ENCODE peak calls at places on chromosome 4, in nine cellular contexts. Z is PC-3, D is psoas muscle, X is adipocyte, S is astrocyte, J is hepatocyte, A is OCI-LY7, P is H1, H is breast epithelium. M is an unnamed sample.
A peak's percentile ranks its signal among the peaks of the same experiment; 100 is the strongest.

GRCh38 chr4:40395908-40396806 is 61.0 kb downstream of the CHRNA9 start:
- DNase-seq in D (peak; percentile 31), A (no peak), P (no peak), H (peak; percentile 84), X (peak; percentile 68), J (peak; percentile 37), Z (peak; percentile 83), S (peak; percentile 11), M (no peak)

GRCh38 chr4:77376788-77377460 is 219.9 kb downstream of the CCNG2 start:
- DNase-seq in J (no peak), S (no peak), H (no peak), A (no peak), X (no peak), P (no peak), D (no peak), Z (no peak), M (no peak)

GRCh38 chr4:139267301-139267700 is 12.7 kb downstream of the MGARP start:
- DNase-seq in S (peak; percentile 6), X (no peak), Z (peak; percentile 30), H (no peak), A (no peak), J (no peak), D (no peak), P (no peak), M (no peak)

GRCh38 chr4:6182390-6183280 is 17.7 kb downstream of the JAKMIP1 start:
- DNase-seq in A (no peak), Z (no peak), S (no peak), J (no peak), D (no peak), P (no peak), X (no peak), H (no peak), M (no peak)

GRCh38 chr4:181261279-181261678 is 981.9 kb upstream of the TENM3 start:
- DNase-seq in X (peak; percentile 51), D (no peak), Z (no peak), S (peak; percentile 34), A (peak; percentile 10), J (peak; percentile 31), H (no peak), P (no peak), M (no peak)

GRCh38 chr4:182788197-182788596 is 129.0 kb downstream of the DCTD start:
- DNase-seq in D (no peak), Z (no peak), X (no peak), A (no peak), H (no peak), S (no peak), J (no peak), P (no peak), M (no peak)

GRCh38 chr4:7938513-7939376 is 916 bp downstream of the AFAP1 start:
- DNase-seq in H (no peak), P (no peak), A (no peak), D (peak; percentile 47), J (peak; percentile 62), X (peak; percentile 74), S (peak; percentile 28), Z (no peak), M (peak; percentile 41)

GRCh38 chr4:67624939-67625338 is 66.4 kb downstream of the STAP1 start:
- DNase-seq in H (no peak), P (no peak), S (no peak), Z (no peak), D (no peak), X (no peak), A (no peak), J (no peak), M (no peak)

GRCh38 chr4:38872620-38873019 is 5.0 kb downstream of the FAM114A1 start:
- DNase-seq in D (no peak), P (no peak), Z (peak; percentile 94), J (peak; percentile 61), A (no peak), S (peak; percentile 54), H (peak; percentile 52), X (peak; percentile 52), M (no peak)

DNA sequence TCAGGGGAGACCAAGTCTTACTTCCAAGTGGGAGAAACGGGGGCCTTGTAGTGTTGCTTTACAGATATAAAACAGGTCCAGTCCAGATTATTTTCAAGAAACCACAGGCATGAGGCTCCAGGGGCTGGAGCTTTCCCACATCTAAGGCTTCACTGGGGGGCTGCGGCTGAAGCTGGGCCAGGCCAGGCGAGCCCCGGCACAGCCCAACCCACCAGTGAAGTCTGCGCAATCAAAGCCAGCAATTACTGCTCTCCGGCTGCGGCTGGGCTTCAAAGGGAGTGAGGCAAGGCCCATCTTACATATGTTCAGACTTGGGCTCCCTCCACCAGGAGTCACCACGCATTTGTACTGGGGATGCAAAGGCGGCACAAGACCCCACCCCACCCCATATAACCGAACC is 61.7 kb downstream of the HADH start:
- DNase-seq in D (no peak), Z (no peak), H (no peak), A (no peak), X (no peak), P (no peak), J (peak; percentile 33), S (no peak), M (no peak)
- H3K4me1 ChIP-seq in D (no peaks in the 10 kb centered on the region), Z (no peaks in the 10 kb centered on the region), H (no peaks in the 10 kb centered on the region), A (peaks cover 33% of the 10 kb centered on the region), X (no peaks in the 10 kb centered on the region), P (no peaks in the 10 kb centered on the region), J (peaks cover 9% of the 10 kb centered on the region), S (no peaks in the 10 kb centered on the region), M (no peaks in the 10 kb centered on the region)

GRCh38 chr4:71974681-71975080 is 57.1 kb upstream of the NPFFR2 start:
- DNase-seq in J (peak; percentile 9), S (peak; percentile 85), P (no peak), D (no peak), Z (peak; percentile 41), H (no peak), A (no peak), X (peak; percentile 73), M (no peak)

GRCh38 chr4:71980976-71981375 is 50.8 kb upstream of the NPFFR2 start:
- DNase-seq in X (no peak), D (no peak), J (no peak), A (no peak), P (no peak), H (no peak), Z (no peak), S (peak; percentile 55), M (no peak)

GRCh38 chr4:71978192-71978845 is 53.5 kb upstream of the NPFFR2 start:
- DNase-seq in H (no peak), S (no peak), J (no peak), Z (no peak), X (peak; percentile 32), A (no peak), P (no peak), D (no peak), M (no peak)
- H3K4me1 ChIP-seq in H (no peaks in the 10 kb centered on the region), S (no peaks in the 10 kb centered on the region), J (no peaks in the 10 kb centered on the region), Z (no peaks in the 10 kb centered on the region), X (no peaks in the 10 kb centered on the region), A (no peaks in the 10 kb centered on the region), P (no peaks in the 10 kb centered on the region), D (no peaks in the 10 kb centered on the region), M (no peaks in the 10 kb centered on the region)

GRCh38 chr4:147843162-147843561 is 111.3 kb downstream of the ARHGAP10 start:
- DNase-seq in S (no peak), D (no peak), X (no peak), P (no peak), J (peak; percentile 63), H (no peak), Z (peak; percentile 52), A (peak; percentile 19), M (no peak)

GRCh38 chr4:147839651-147840050 is 107.8 kb downstream of the ARHGAP10 start:
- DNase-seq in X (no peak), Z (no peak), A (no peak), H (no peak), S (no peak), P (no peak), J (no peak), D (no peak), M (no peak)

GRCh38 chr4:147839200-147839599 is 107.3 kb downstream of the ARHGAP10 start:
- DNase-seq in P (no peak), A (no peak), Z (no peak), S (no peak), X (no peak), D (no peak), J (no peak), H (no peak), M (no peak)

GRCh38 chr4:147842573-147842972 is 110.7 kb downstream of the ARHGAP10 start:
- DNase-seq in D (peak; percentile 51), X (no peak), A (no peak), Z (no peak), H (no peak), S (peak; percentile 89), J (no peak), P (no peak), M (no peak)

DNA sequence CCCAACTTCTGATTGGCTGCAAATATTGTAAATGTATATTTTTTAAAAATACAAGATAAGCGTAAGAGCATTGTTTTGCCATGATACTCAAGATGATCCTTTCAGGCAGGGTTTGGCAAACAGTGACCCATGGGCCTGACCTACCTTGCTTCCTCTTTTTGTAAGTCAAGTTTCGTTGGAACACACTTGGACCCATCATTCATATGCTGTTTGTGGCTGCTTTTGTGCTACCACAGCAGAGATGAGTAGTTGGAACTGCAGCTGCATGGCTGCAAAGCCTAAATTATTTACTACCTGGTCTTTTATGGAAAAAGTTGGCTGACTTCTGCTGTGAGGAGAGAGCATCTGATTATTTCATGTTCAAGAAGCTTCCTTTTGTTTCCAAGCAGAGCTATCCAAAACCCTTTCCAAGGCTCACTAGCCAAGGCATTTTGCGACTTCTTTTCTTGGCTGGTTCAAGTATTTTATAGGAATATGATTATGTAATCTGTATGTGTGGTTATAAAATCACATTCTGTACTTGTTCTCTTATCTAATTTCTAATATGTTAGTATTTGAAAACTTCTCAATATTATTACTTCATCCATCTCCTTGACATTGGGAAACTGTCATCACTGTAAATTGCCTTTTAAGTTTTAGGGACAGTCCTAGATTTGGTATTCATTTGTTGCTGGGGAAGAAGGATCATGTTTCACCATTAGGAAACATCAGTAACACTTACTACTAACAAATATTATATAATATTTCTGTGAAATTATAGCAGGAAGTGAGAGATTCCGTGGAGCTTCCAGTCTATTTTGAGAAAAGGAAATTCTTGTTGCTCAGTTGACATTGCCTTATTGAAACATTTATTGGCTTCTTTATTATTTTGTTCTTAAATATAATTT is 109.2 kb downstream of the ARHGAP10 start:
- DNase-seq in J (no peak), S (no peak), Z (no peak), D (no peak), A (no peak), H (no peak), X (no peak), P (no peak), M (no peak)
- H3K4me1 ChIP-seq in J (no peaks in the 10 kb centered on the region), S (peaks cover 3% of the 10 kb centered on the region), Z (no peaks in the 10 kb centered on the region), D (peaks cover 64% of the 10 kb centered on the region), A (no peaks in the 10 kb centered on the region), H (no peaks in the 10 kb centered on the region), X (peaks cover 38% of the 10 kb centered on the region), P (peaks cover 8% of the 10 kb centered on the region), M (peaks cover 35% of the 10 kb centered on the region)

DNA sequence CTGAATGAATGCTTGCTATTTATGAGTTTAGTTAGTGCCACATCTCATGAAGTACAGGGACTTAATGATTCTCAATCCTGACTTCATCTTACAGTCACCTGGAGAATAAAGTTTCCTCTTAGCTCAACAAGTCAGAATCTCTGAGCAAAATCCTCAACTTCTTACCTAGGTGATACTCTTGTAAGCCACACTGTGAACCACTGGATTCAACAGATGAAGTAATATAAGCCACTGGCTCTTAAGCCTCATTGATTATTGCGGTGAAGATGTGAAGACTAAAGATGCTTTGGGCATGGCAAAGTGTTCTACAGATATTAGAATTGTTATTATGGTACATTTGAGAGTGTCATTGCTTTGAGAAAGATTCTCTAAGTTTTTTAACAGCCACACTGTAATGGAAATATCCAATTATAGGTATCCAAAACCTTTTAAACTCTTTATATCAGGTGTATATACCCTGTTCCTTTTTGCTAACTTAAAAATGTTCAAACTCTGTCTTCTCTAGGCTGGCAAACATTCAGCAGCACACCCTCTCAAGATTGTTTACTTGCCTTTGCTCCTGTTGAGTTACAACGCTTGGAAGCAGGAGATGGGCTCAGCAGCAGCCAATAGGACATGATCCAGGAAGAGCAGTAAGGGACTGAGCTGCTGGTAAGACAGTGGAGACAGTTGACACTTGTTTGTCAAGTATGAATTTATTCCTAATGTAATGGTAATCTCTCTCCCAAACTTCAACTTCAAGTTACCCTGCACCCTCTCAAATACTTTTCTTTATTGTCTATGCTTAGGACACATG is 43.4 kb downstream of the TET2 start:
- DNase-seq in P (no peak), A (no peak), X (no peak), D (no peak), H (no peak), Z (no peak), J (no peak), S (no peak), M (no peak)
- H3K4me1 ChIP-seq in P (no peaks in the 10 kb centered on the region), A (no peaks in the 10 kb centered on the region), X (peaks cover 17% of the 10 kb centered on the region), D (peaks cover 35% of the 10 kb centered on the region), H (no peaks in the 10 kb centered on the region), Z (peaks cover 36% of the 10 kb centered on the region), J (peaks cover 14% of the 10 kb centered on the region), S (peaks cover 29% of the 10 kb centered on the region), M (no peaks in the 10 kb centered on the region)

M was measured in tibial artery.